ENCODE peak calls at places on chromosomes 1 and 21, in six cellular contexts. One of them, this sample, is unnamed.

GRCh38 chr1:181090653-181091126 is 2.2 kb downstream of the IER5 start:
- DNase-seq in K562: peak
- DNase-seq in GM12878: no peak
- DNase-seq in H1: no peak
- DNase-seq in HepG2: no peak
- DNase-seq in HCT116: no peak
- DNase-seq in this sample: no peak

GRCh38 chr1:244341455-244342450 is 110.0 kb downstream of the ADSS2 start:
- DNase-seq in K562: peak
- DNase-seq in GM12878: no peak
- DNase-seq in H1: peak
- DNase-seq in HepG2: peak
- DNase-seq in HCT116: no peak
- DNase-seq in this sample: peak

GRCh38 chr1:93625582-93626327 is 55.9 kb downstream of the BCAR3 start:
- DNase-seq in K562: no peak
- DNase-seq in GM12878: no peak
- DNase-seq in H1: no peak
- DNase-seq in HepG2: no peak
- DNase-seq in HCT116: no peak
- DNase-seq in this sample: no peak

GRCh38 chr1:37147906-37148305 is 113.6 kb upstream of the GRIK3 start:
- DNase-seq in K562: no peak
- DNase-seq in GM12878: no peak
- DNase-seq in H1: no peak
- DNase-seq in HepG2: no peak
- DNase-seq in HCT116: no peak
- DNase-seq in this sample: no peak

GRCh38 chr1:97907886-97908285 is 12.9 kb downstream of the DPYD start:
- DNase-seq in K562: no peak
- DNase-seq in GM12878: no peak
- DNase-seq in H1: no peak
- DNase-seq in HepG2: no peak
- DNase-seq in HCT116: no peak
- DNase-seq in this sample: no peak

GRCh38 chr1:25549273-25550154 is 6.1 kb downstream of the LDLRAP1 start:
- DNase-seq in K562: peak
- DNase-seq in GM12878: peak
- DNase-seq in H1: no peak
- DNase-seq in HepG2: peak
- DNase-seq in HCT116: peak
- DNase-seq in this sample: no peak

GRCh38 chr1:53982034-53982761 is 35.8 kb downstream of the LDLRAD1 start:
- DNase-seq in K562: no peak
- DNase-seq in GM12878: no peak
- DNase-seq in H1: peak
- DNase-seq in HepG2: peak
- DNase-seq in HCT116: no peak
- DNase-seq in this sample: peak

GRCh38 chr1:24289937-24290595 is 29.1 kb upstream of the GRHL3 start:
- DNase-seq in K562: no peak
- DNase-seq in GM12878: no peak
- DNase-seq in H1: no peak
- DNase-seq in HepG2: no peak
- DNase-seq in HCT116: no peak
- DNase-seq in this sample: no peak

GRCh38 chr1:62317021-62317768 is 2.0 kb downstream of the KANK4 start:
- DNase-seq in K562: no peak
- DNase-seq in GM12878: no peak
- DNase-seq in H1: no peak
- DNase-seq in HepG2: no peak
- DNase-seq in HCT116: no peak
- DNase-seq in this sample: no peak

GRCh38 chr21:26844258-26845065 is 747 bp downstream of the ADAMTS1 start:
- DNase-seq in K562: no peak
- DNase-seq in GM12878: no peak
- DNase-seq in H1: no peak
- DNase-seq in HepG2: no peak
- DNase-seq in HCT116: no peak
- DNase-seq in this sample: peak

GRCh38 chr21:38995755-38996154 is 187.5 kb downstream of the PSMG1 start:
- DNase-seq in K562: no peak
- DNase-seq in GM12878: no peak
- DNase-seq in H1: no peak
- DNase-seq in HepG2: no peak
- DNase-seq in HCT116: no peak
- DNase-seq in this sample: no peak

GRCh38 chr21:38997756-38998155 is 185.5 kb downstream of the PSMG1 start:
- DNase-seq in K562: no peak
- DNase-seq in GM12878: no peak
- DNase-seq in H1: no peak
- DNase-seq in HepG2: no peak
- DNase-seq in HCT116: no peak
- DNase-seq in this sample: no peak

GRCh38 chr21:38995071-38995669 is 188.1 kb downstream of the PSMG1 start:
- DNase-seq in K562: no peak
- DNase-seq in GM12878: no peak
- DNase-seq in H1: no peak
- DNase-seq in HepG2: no peak
- DNase-seq in HCT116: no peak
- DNase-seq in this sample: no peak

GRCh38 chr21:38996355-38996754 is 186.9 kb downstream of the PSMG1 start:
- DNase-seq in K562: no peak
- DNase-seq in GM12878: no peak
- DNase-seq in H1: no peak
- DNase-seq in HepG2: no peak
- DNase-seq in HCT116: no peak
- DNase-seq in this sample: no peak

GRCh38 chr21:38997051-38997450 is 186.2 kb downstream of the PSMG1 start:
- DNase-seq in K562: no peak
- DNase-seq in GM12878: no peak
- DNase-seq in H1: no peak
- DNase-seq in HepG2: no peak
- DNase-seq in HCT116: no peak
- DNase-seq in this sample: no peak
- H3K9ac ChIP-seq in K562: no peak
- H3K9ac ChIP-seq in GM12878: no peak
- H3K9ac ChIP-seq in H1: no peak
- H3K9ac ChIP-seq in HepG2: no peak
- H3K9ac ChIP-seq in HCT116: no peak
- H3K9ac ChIP-seq in this sample: no peak

DNA sequence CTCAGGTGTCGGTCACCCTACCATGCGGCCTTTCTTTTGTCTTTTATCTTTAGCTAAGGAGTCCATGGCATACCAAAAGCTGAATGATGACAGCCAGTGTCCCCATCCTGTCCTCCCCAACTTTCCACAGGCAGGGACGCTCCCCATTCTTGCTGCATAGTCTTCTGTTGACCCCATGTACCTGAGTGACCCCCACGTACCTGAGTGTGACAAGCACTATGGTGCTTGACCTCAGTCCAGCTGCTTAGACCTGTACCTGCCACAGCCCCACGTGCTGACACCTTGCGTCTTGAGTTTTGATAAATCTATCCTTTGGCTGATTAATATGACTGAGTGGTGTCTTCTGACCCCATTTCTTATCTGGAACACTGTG is 26.9 kb downstream of the SKI start:
- DNase-seq in K562: no peak
- DNase-seq in GM12878: no peak
- DNase-seq in H1: no peak
- DNase-seq in HepG2: no peak
- DNase-seq in HCT116: no peak
- DNase-seq in this sample: no peak
- H3K4me3 ChIP-seq in K562: no peak
- H3K4me3 ChIP-seq in GM12878: no peak
- H3K4me3 ChIP-seq in H1: no peak
- H3K4me3 ChIP-seq in HepG2: no peak
- H3K4me3 ChIP-seq in HCT116: no peak
- H3K4me3 ChIP-seq in this sample: no peak

GRCh38 chr1:66637146-66637545 is 103.2 kb downstream of the SGIP1 start:
- DNase-seq in K562: no peak
- DNase-seq in GM12878: no peak
- DNase-seq in H1: no peak
- DNase-seq in HepG2: no peak
- DNase-seq in HCT116: no peak
- DNase-seq in this sample: no peak
- TF ChIP-seq ZNF274 in K562: no peak
- TF ChIP-seq ZNF274 in GM12878: no peak
- TF ChIP-seq ZNF274 in H1: no peak
- TF ChIP-seq ZNF274 in HepG2: no peak
- TF ChIP-seq ZNF274 in HCT116: no peak
- TF ChIP-seq ZNF274 in this sample: no peak

GRCh38 chr1:208159542-208160258 is 84.5 kb downstream of the PLXNA2 start:
- DNase-seq in K562: peak
- DNase-seq in GM12878: no peak
- DNase-seq in H1: no peak
- DNase-seq in HepG2: no peak
- DNase-seq in HCT116: no peak
- DNase-seq in this sample: no peak
- H3K9ac ChIP-seq in K562: peak
- H3K9ac ChIP-seq in GM12878: no peak
- H3K9ac ChIP-seq in H1: no peak
- H3K9ac ChIP-seq in HepG2: no peak
- H3K9ac ChIP-seq in HCT116: no peak
- H3K9ac ChIP-seq in this sample: peak

GRCh38 chr1:57423135-57424131 is at the start of gene DAB1:
- DNase-seq in K562: no peak
- DNase-seq in GM12878: no peak
- DNase-seq in H1: no peak
- DNase-seq in HepG2: no peak
- DNase-seq in HCT116: no peak
- DNase-seq in this sample: peak

GRCh38 chr1:57421366-57421765 is 2.5 kb downstream of the DAB1 start:
- DNase-seq in K562: no peak
- DNase-seq in GM12878: no peak
- DNase-seq in H1: no peak
- DNase-seq in HepG2: no peak
- DNase-seq in HCT116: no peak
- DNase-seq in this sample: no peak

GRCh38 chr1:57424231-57425027 is 569 bp upstream of the DAB1 start:
- DNase-seq in K562: peak
- DNase-seq in GM12878: no peak
- DNase-seq in H1: no peak
- DNase-seq in HepG2: peak
- DNase-seq in HCT116: no peak
- DNase-seq in this sample: peak

DNA sequence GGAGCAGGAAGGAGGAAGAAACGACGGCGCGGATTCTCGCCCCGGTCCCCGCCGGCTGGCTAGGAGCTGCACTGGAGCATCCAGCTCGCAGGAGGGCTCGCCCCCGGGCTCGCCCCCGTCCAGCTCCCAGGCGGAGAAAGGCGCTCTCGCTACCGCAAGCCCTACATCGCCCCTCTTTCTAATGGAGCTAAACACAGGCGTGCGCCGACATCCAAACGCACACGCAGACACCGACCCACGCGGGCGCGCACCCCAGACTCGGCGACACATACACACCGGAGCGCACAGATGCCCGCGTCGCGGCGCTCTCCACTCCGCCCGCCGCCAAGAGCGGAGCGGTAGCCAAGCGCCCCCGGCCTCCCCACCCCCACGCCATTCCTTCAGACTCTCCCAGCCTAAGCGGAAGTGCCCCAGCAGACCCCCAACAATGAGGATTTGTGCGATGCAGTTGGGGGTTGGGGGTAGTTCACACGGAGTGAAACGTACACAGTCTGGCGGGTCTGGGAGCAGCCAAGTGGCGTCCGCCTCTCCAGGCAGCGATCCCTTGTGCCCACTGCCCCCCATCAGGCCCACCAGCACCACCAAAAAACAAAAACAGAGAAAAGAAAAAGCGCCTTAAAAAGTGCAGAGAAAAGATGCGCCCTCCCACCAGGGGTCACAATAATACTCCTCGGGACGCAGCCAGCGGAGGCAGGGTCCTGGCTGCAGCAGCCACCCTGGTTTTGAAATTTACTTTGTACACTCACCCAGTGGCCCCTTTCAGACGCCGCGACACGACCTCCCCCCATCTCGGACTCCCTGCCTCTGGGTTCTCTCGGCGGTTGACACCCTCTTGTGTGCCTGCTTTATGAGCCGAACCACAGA is 1.4 kb downstream of the DAB1 start:
- DNase-seq in K562: no peak
- DNase-seq in GM12878: no peak
- DNase-seq in H1: no peak
- DNase-seq in HepG2: no peak
- DNase-seq in HCT116: no peak
- DNase-seq in this sample: peak
- H3K4me3 ChIP-seq in K562: no peak
- H3K4me3 ChIP-seq in GM12878: no peak
- H3K4me3 ChIP-seq in H1: peak
- H3K4me3 ChIP-seq in HepG2: no peak
- H3K4me3 ChIP-seq in HCT116: no peak
- H3K4me3 ChIP-seq in this sample: peak

DNA sequence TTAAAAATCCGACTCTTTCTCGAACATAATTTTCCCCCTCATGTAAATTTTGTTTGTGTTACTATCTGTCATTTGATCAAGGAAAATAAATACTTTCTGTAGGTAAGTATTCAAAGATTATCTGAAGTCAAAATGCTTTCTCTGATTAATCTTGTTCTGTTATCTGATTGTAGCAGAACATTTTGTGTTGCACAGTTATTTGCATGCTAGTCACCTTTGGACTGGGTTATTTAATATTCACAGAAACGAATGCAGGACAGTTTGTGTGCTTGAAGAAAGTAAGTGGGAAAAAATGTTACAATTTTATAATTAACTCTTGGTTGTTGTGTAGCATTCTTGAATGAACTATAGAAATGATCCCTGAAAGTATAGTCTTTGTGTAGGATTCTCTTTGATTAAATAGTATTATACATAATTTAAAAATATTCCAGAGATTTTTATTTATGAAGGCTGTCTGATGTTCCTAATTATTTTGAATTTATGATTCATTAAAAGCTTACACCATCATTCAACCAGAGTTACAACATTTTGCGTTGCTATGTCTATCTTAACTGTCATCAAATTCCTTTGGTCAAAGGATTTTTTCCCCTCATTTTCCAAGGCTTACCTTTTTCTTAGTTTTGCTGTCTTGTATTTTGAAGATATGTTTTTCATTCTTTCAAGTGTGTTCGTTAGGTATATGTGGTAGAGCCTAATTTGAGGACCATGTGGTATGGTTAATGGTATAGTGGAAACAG is 176.6 kb downstream of the GIPC2 start:
- DNase-seq in K562: no peak
- DNase-seq in GM12878: no peak
- DNase-seq in H1: no peak
- DNase-seq in HepG2: no peak
- DNase-seq in HCT116: no peak
- DNase-seq in this sample: no peak
- TF ChIP-seq ZNF274 in K562: no peak
- TF ChIP-seq ZNF274 in GM12878: no peak
- TF ChIP-seq ZNF274 in H1: no peak
- TF ChIP-seq ZNF274 in HepG2: no peak
- TF ChIP-seq ZNF274 in HCT116: no peak
- TF ChIP-seq ZNF274 in this sample: no peak